ENCODE peak calls at places on chromosome 5, in five cellular contexts. W is H9, N is mesendoderm, J is trophoblast cell, B is neuronal stem cell. Z is an unnamed sample.

GRCh38 chr5:87120518-87121314 is 147.0 kb upstream of the RASA1 start:
- DNase-seq in W (no peak), N (no peak), J (peak), B (no peak), Z (peak)

GRCh38 chr5:37628876-37629275 is 211.0 kb downstream of the GDNF start:
- DNase-seq in W (no peak), N (no peak), J (no peak), B (no peak), Z (no peak)

GRCh38 chr5:110306650-110307049 is 419.8 kb downstream of the TMEM232 start:
- DNase-seq in W (no peak), N (no peak), J (no peak), B (no peak), Z (no peak)

GRCh38 chr5:68845121-68845520 is 248.7 kb upstream of the SLC30A5 start:
- DNase-seq in W (no peak), N (no peak), J (no peak), B (no peak), Z (no peak)

GRCh38 chr5:98206566-98206965 is 566.9 kb upstream of the RGMB start:
- DNase-seq in W (no peak), N (no peak), J (no peak), B (no peak), Z (no peak)

GRCh38 chr5:167653645-167654106 is 637.8 kb upstream of the WWC1 start:
- DNase-seq in W (no peak), N (no peak), J (no peak), B (no peak), Z (no peak)

GRCh38 chr5:111017731-111018130 is 53.8 kb upstream of the TSLP start:
- DNase-seq in W (no peak), N (no peak), J (no peak), B (no peak), Z (no peak)

GRCh38 chr5:34460496-34460895 is 195.6 kb upstream of the RAI14 start:
- DNase-seq in W (no peak), N (no peak), J (no peak), B (no peak), Z (no peak)

GRCh38 chr5:133697536-133698258 is 85.4 kb upstream of the FSTL4 start:
- DNase-seq in W (peak), N (no peak), J (no peak), B (no peak), Z (no peak)

GRCh38 chr5:167657016-167657415 is 634.4 kb upstream of the WWC1 start:
- DNase-seq in W (no peak), N (no peak), J (peak), B (peak), Z (no peak)

GRCh38 chr5:15790446-15791005 is 290.5 kb downstream of the FBXL7 start:
- DNase-seq in W (no peak), N (peak), J (no peak), B (no peak), Z (peak)

GRCh38 chr5:172078726-172079345 is 72.4 kb upstream of the FBXW11 start:
- DNase-seq in W (no peak), N (no peak), J (no peak), B (no peak), Z (no peak)

GRCh38 chr5:159207616-159208507 is 1.5 kb downstream of the RNF145 start:
- DNase-seq in W (peak), N (peak), J (peak), B (peak), Z (peak)

GRCh38 chr5:132059043-132059695 is 1.3 kb upstream of the IL3 start:
- DNase-seq in W (peak), N (no peak), J (no peak), B (no peak), Z (no peak)

GRCh38 chr5:36502608-36503007 is 103.8 kb upstream of the SLC1A3 start:
- DNase-seq in W (no peak), N (no peak), J (no peak), B (no peak), Z (peak)

GRCh38 chr5:143401846-143402463 is 1.5 kb downstream of the NR3C1 start:
- DNase-seq in W (no peak), N (peak), J (peak), B (peak), Z (no peak)

GRCh38 chr5:147234825-147235635 is at the start of gene STK32A:
- DNase-seq in W (peak), N (peak), J (no peak), B (peak), Z (peak)

GRCh38 chr5:180631549-180632392 is 17.6 kb downstream of the FLT4 start:
- DNase-seq in W (no peak), N (no peak), J (no peak), B (no peak), Z (no peak)

GRCh38 chr5:116942622-116943021 is 368.0 kb upstream of the SEMA6A start:
- DNase-seq in W (no peak), N (peak), J (peak), B (no peak), Z (peak)

GRCh38 chr5:116953251-116953934 is 378.8 kb upstream of the SEMA6A start:
- DNase-seq in W (no peak), N (peak), J (peak), B (peak), Z (peak)

GRCh38 chr5:116944171-116944570 is 369.5 kb upstream of the SEMA6A start:
- DNase-seq in W (peak), N (peak), J (peak), B (no peak), Z (peak)

GRCh38 chr5:116951217-116951616 is 376.6 kb upstream of the SEMA6A start:
- DNase-seq in W (no peak), N (no peak), J (no peak), B (no peak), Z (no peak)

GRCh38 chr5:116947691-116948528 is 373.3 kb upstream of the SEMA6A start:
- DNase-seq in W (peak), N (peak), J (peak), B (peak), Z (peak)
- H3K4me2 ChIP-seq in W (no peak), N (no peak), J (no peak), B (no peak), Z (no peak)

GRCh38 chr5:72109051-72109411 is 1.8 kb downstream of the MAP1B start:
- DNase-seq in W (no peak), N (no peak), J (no peak), B (no peak), Z (no peak)
- H2BK120ac ChIP-seq in W (no peak), N (no peak), J (no peak), B (no peak), Z (no peak)

GRCh38 chr5:77426670-77427069 is 65.4 kb downstream of the WDR41 start:
- DNase-seq in W (no peak), N (peak), J (no peak), B (no peak), Z (peak)
- H3K4me2 ChIP-seq in W (no peak), N (no peak), J (no peak), B (no peak), Z (no peak)

GRCh38 chr5:178355662-178356061 is 123.1 kb upstream of the PHYKPL start:
- DNase-seq in W (no peak), N (no peak), J (peak), B (no peak), Z (no peak)
- H2BK120ac ChIP-seq in W (no peak), N (no peak), J (no peak), B (no peak), Z (no peak)

GRCh38 chr5:76804266-76804665 is 14.6 kb upstream of the F2RL1 start:
- DNase-seq in W (no peak), N (no peak), J (no peak), B (no peak), Z (peak)
- H3K4me2 ChIP-seq in W (no peak), N (no peak), J (no peak), B (no peak), Z (no peak)